ENCODE peak calls at places on chromosome 15, in eight cellular contexts. One of them, this sample, is unnamed.

GRCh38 chr15:64274541-64274940 is 81.4 kb downstream of the CSNK1G1 start:
- DNase-seq in tibial nerve: no peak
- DNase-seq in uterus: no peak
- DNase-seq in H1: no peak
- DNase-seq in A549: no peak
- DNase-seq in GM12878: no peak
- DNase-seq in adrenal gland: no peak
- DNase-seq in ovary: no peak
- DNase-seq in this sample: no peak

GRCh38 chr15:80816049-80816653 is 37.0 kb downstream of the CEMIP start:
- DNase-seq in adrenal gland: no peak
- DNase-seq in tibial nerve: no peak
- DNase-seq in H1: no peak
- DNase-seq in GM12878: no peak
- DNase-seq in uterus: no peak
- DNase-seq in A549: no peak
- DNase-seq in ovary: no peak
- DNase-seq in this sample: no peak

GRCh38 chr15:29822685-29823459 is 604 bp upstream of the TJP1 start:
- DNase-seq in GM12878: no peak
- DNase-seq in A549: peak; percentile 65
- DNase-seq in adrenal gland: peak; percentile 72
- DNase-seq in H1: no peak
- DNase-seq in uterus: peak; percentile 69
- DNase-seq in tibial nerve: no peak
- DNase-seq in ovary: peak; percentile 65
- DNase-seq in this sample: peak; percentile 57

GRCh38 chr15:42394131-42394530 is 34.8 kb downstream of the CAPN3 start:
- DNase-seq in tibial nerve: no peak
- DNase-seq in A549: no peak
- DNase-seq in adrenal gland: no peak
- DNase-seq in ovary: no peak
- DNase-seq in uterus: no peak
- DNase-seq in H1: no peak
- DNase-seq in GM12878: no peak
- DNase-seq in this sample: no peak

GRCh38 chr15:63811942-63812341 is 21.8 kb downstream of the HERC1 start:
- DNase-seq in uterus: no peak
- DNase-seq in H1: no peak
- DNase-seq in A549: no peak
- DNase-seq in GM12878: no peak
- DNase-seq in adrenal gland: no peak
- DNase-seq in tibial nerve: no peak
- DNase-seq in ovary: no peak
- DNase-seq in this sample: no peak

GRCh38 chr15:36567445-36567844 is 12.0 kb upstream of the CDIN1 start:
- DNase-seq in GM12878: no peak
- DNase-seq in A549: no peak
- DNase-seq in adrenal gland: no peak
- DNase-seq in uterus: no peak
- DNase-seq in ovary: no peak
- DNase-seq in tibial nerve: no peak
- DNase-seq in H1: no peak
- DNase-seq in this sample: no peak

GRCh38 chr15:74631935-74632560 is 16.4 kb downstream of the CLK3 start:
- DNase-seq in GM12878: no peak
- DNase-seq in A549: peak; percentile 78
- DNase-seq in tibial nerve: peak; percentile 64
- DNase-seq in uterus: peak; percentile 59
- DNase-seq in ovary: peak; percentile 63
- DNase-seq in H1: no peak
- DNase-seq in adrenal gland: peak; percentile 56
- DNase-seq in this sample: peak; percentile 50

GRCh38 chr15:87213646-87214045 is 1042.9 kb downstream of the NTRK3 start:
- DNase-seq in adrenal gland: no peak
- DNase-seq in GM12878: no peak
- DNase-seq in ovary: no peak
- DNase-seq in uterus: no peak
- DNase-seq in tibial nerve: peak; percentile 65
- DNase-seq in H1: no peak
- DNase-seq in A549: no peak
- DNase-seq in this sample: no peak

GRCh38 chr15:98551936-98552562 is 96.3 kb upstream of the IGF1R start:
- DNase-seq in ovary: no peak
- DNase-seq in tibial nerve: no peak
- DNase-seq in A549: no peak
- DNase-seq in GM12878: no peak
- DNase-seq in uterus: no peak
- DNase-seq in H1: no peak
- DNase-seq in adrenal gland: no peak
- DNase-seq in this sample: no peak

GRCh38 chr15:64742385-64742784 is 33.0 kb downstream of the RBPMS2 start:
- DNase-seq in adrenal gland: no peak
- DNase-seq in A549: no peak
- DNase-seq in uterus: no peak
- DNase-seq in H1: no peak
- DNase-seq in GM12878: no peak
- DNase-seq in ovary: no peak
- DNase-seq in tibial nerve: no peak
- DNase-seq in this sample: no peak

GRCh38 chr15:36632196-36632595 is 52.8 kb downstream of the CDIN1 start:
- DNase-seq in GM12878: no peak
- DNase-seq in adrenal gland: no peak
- DNase-seq in A549: no peak
- DNase-seq in H1: no peak
- DNase-seq in tibial nerve: no peak
- DNase-seq in uterus: no peak
- DNase-seq in ovary: no peak
- DNase-seq in this sample: no peak

GRCh38 chr15:98754283-98755022 is 106.1 kb downstream of the IGF1R start:
- DNase-seq in GM12878: no peak
- DNase-seq in tibial nerve: no peak
- DNase-seq in uterus: no peak
- DNase-seq in A549: no peak
- DNase-seq in adrenal gland: peak; percentile 30
- DNase-seq in ovary: no peak
- DNase-seq in H1: no peak
- DNase-seq in this sample: no peak

GRCh38 chr15:78640840-78641733 is at the start of gene CHRNB4:
- DNase-seq in H1: peak; percentile 62
- DNase-seq in tibial nerve: no peak
- DNase-seq in A549: peak; percentile 49
- DNase-seq in adrenal gland: peak; percentile 51
- DNase-seq in ovary: no peak
- DNase-seq in uterus: no peak
- DNase-seq in GM12878: no peak
- DNase-seq in this sample: no peak

GRCh38 chr15:66730168-66731014 is 28.4 kb downstream of the SMAD6 start:
- DNase-seq in uterus: no peak
- DNase-seq in tibial nerve: no peak
- DNase-seq in GM12878: no peak
- DNase-seq in H1: no peak
- DNase-seq in ovary: no peak
- DNase-seq in A549: no peak
- DNase-seq in adrenal gland: no peak
- DNase-seq in this sample: no peak

GRCh38 chr15:83282859-83283812 is 1.3 kb downstream of the BNC1 start:
- DNase-seq in ovary: no peak
- DNase-seq in adrenal gland: no peak
- DNase-seq in uterus: no peak
- DNase-seq in tibial nerve: no peak
- DNase-seq in H1: no peak
- DNase-seq in A549: no peak
- DNase-seq in GM12878: no peak
- DNase-seq in this sample: no peak

GRCh38 chr15:82186748-82187415 is 75.7 kb downstream of the EFL1 start:
- DNase-seq in adrenal gland: no peak
- DNase-seq in A549: no peak
- DNase-seq in GM12878: peak; percentile 35
- DNase-seq in tibial nerve: no peak
- DNase-seq in ovary: no peak
- DNase-seq in uterus: no peak
- DNase-seq in H1: no peak
- DNase-seq in this sample: no peak

GRCh38 chr15:63203451-63204090 is 14.2 kb downstream of the RAB8B start:
- DNase-seq in A549: no peak
- DNase-seq in tibial nerve: no peak
- DNase-seq in adrenal gland: no peak
- DNase-seq in uterus: no peak
- DNase-seq in H1: no peak
- DNase-seq in ovary: no peak
- DNase-seq in GM12878: no peak
- DNase-seq in this sample: no peak

GRCh38 chr15:53757906-53758305 is 1.6 kb downstream of the WDR72 start:
- DNase-seq in tibial nerve: no peak
- DNase-seq in uterus: no peak
- DNase-seq in A549: no peak
- DNase-seq in GM12878: no peak
- DNase-seq in adrenal gland: no peak
- DNase-seq in H1: no peak
- DNase-seq in ovary: no peak
- DNase-seq in this sample: no peak

GRCh38 chr15:86432861-86433260 is 353.2 kb downstream of the AGBL1 start:
- DNase-seq in adrenal gland: no peak
- DNase-seq in ovary: no peak
- DNase-seq in H1: no peak
- DNase-seq in A549: no peak
- DNase-seq in uterus: no peak
- DNase-seq in GM12878: no peak
- DNase-seq in tibial nerve: no peak
- DNase-seq in this sample: no peak

GRCh38 chr15:38674440-38674839 is 109.8 kb upstream of the RASGRP1 start:
- DNase-seq in tibial nerve: no peak
- DNase-seq in H1: no peak
- DNase-seq in GM12878: no peak
- DNase-seq in adrenal gland: no peak
- DNase-seq in uterus: no peak
- DNase-seq in ovary: no peak
- DNase-seq in A549: no peak
- DNase-seq in this sample: no peak
- H3K4me1 ChIP-seq in tibial nerve: no peaks in the 10 kb centered on the region
- H3K4me1 ChIP-seq in H1: no peaks in the 10 kb centered on the region
- H3K4me1 ChIP-seq in GM12878: peaks cover 51% of the 10 kb centered on the region
- H3K4me1 ChIP-seq in adrenal gland: no peaks in the 10 kb centered on the region
- H3K4me1 ChIP-seq in uterus: no peaks in the 10 kb centered on the region
- H3K4me1 ChIP-seq in ovary: no peaks in the 10 kb centered on the region
- H3K4me1 ChIP-seq in A549: no peaks in the 10 kb centered on the region
- H3K4me1 ChIP-seq in this sample: no peaks in the 10 kb centered on the region

DNA sequence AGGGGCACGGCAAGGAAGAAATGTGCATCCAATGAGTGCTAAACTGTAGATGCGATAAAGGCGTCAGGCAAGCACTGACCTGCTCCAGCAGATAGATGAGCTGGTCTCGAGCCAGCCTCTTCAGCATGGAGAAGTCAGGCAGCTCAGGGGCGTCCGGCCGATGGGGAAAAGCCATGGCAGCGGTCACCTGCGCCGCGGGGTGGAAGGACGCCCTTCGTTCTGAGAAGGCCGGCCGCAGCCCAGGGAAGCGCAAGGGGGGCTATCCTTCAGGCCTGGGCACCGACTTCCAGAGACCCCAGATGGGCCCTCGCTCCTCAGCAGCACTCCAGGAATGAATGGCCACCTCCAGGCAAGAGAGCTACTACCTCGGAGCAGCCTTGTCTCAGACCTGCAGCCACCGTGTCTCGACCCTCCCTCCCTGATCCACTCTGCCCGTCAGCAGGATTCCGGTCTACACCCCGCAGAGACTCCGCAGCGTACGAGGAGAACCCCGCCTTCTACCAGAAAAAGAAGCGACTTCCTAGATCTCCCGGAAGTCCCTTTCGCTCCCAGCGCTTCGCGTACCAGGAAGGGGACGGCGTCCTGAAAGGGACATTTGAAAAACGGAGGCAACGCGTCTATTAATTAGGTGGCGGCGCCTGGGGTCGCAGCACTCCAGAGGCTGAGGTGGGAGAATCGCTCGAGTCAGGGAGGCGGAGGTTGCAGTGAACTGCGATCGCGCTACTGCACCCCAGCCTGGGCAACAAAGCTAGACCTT is at the start of gene VPS33B:
- DNase-seq in A549: peak; percentile 86
- DNase-seq in GM12878: peak; percentile 63
- DNase-seq in ovary: peak; percentile 77
- DNase-seq in H1: peak; percentile 68
- DNase-seq in uterus: peak; percentile 79
- DNase-seq in adrenal gland: peak; percentile 86
- DNase-seq in tibial nerve: peak; percentile 84
- DNase-seq in this sample: peak; percentile 83
- TF ChIP-seq POLR2A in A549: peak; percentile 84
- TF ChIP-seq POLR2A in GM12878: peak; percentile 80
- TF ChIP-seq POLR2A in ovary: peak; percentile 43
- TF ChIP-seq POLR2A in H1: no peak
- TF ChIP-seq POLR2A in uterus: no peak
- TF ChIP-seq POLR2A in adrenal gland: no peak
- TF ChIP-seq POLR2A in tibial nerve: peak; percentile 15
- TF ChIP-seq POLR2A in this sample: no peak

DNA sequence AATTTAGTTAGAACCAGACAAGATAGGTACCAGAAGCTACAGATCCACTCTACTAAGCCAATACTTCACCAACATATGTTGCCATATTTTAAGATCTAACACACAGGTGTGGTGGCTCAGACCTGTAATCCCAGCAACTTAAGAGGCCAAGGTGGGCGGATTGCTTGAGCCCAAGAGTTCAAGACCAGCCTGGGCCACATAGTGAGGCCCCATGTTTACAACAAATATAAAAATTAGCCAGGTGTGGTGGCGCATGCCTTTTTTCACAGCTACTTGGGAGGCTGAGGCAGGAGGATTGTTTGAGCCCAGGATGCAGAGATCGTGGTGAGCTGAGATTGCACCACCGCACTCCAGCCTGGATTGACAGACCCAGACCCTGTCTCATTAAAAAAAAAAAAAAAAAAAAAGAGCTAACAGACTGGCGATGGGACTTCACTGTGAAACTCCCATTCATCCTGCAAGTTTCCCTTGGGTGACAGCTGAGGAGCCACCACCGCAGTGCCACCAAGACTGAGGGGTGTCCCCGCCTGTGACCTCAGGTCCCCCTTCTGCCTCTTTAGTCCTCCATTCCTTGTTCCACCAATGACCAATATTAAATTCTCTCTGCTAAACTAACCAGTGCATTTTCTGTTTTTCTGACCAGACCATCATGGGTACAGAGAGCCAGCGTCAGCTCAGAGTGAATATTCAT is 163.3 kb downstream of the OR4M2 start:
- DNase-seq in GM12878: no peak
- DNase-seq in ovary: no peak
- DNase-seq in adrenal gland: no peak
- DNase-seq in tibial nerve: no peak
- DNase-seq in uterus: no peak
- DNase-seq in A549: no peak
- DNase-seq in H1: no peak
- DNase-seq in this sample: no peak
- H3K9me3 ChIP-seq in GM12878: no peaks in the 10 kb centered on the region
- H3K9me3 ChIP-seq in ovary: no peaks in the 10 kb centered on the region
- H3K9me3 ChIP-seq in adrenal gland: no peaks in the 10 kb centered on the region
- H3K9me3 ChIP-seq in tibial nerve: no peaks in the 10 kb centered on the region
- H3K9me3 ChIP-seq in uterus: no peaks in the 10 kb centered on the region
- H3K9me3 ChIP-seq in A549: peaks cover 27% of the 10 kb centered on the region
- H3K9me3 ChIP-seq in H1: peaks cover 17% of the 10 kb centered on the region
- H3K9me3 ChIP-seq in this sample: no peaks in the 10 kb centered on the region

DNA sequence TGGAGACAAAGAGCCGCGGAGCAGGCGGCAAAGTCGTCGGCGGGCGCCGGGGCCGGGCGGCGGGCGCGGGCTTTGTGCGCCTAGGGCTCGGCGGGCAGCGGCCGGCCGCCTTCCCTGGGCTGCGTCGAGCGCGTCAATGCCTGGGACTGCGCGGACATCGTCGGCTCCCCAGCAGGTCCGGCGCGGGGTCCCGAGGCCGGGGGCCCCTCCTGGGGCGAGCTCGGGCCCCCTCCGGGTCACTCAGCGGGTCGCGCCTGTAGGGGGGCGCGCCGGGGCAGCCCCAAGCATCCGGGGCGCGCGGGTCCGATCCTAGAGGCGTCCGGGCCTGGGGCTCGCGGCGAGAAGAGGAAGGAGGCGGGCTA is 761 bp downstream of the TLE3 start:
- DNase-seq in tibial nerve: no peak
- DNase-seq in GM12878: no peak
- DNase-seq in H1: no peak
- DNase-seq in adrenal gland: no peak
- DNase-seq in ovary: no peak
- DNase-seq in A549: peak; percentile 40
- DNase-seq in uterus: no peak
- DNase-seq in this sample: no peak
- H3K4me1 ChIP-seq in tibial nerve: peaks cover 71% of the 10 kb centered on the region
- H3K4me1 ChIP-seq in GM12878: peaks cover 29% of the 10 kb centered on the region
- H3K4me1 ChIP-seq in H1: peaks cover 23% of the 10 kb centered on the region
- H3K4me1 ChIP-seq in adrenal gland: peaks cover 37% of the 10 kb centered on the region
- H3K4me1 ChIP-seq in ovary: peaks cover 33% of the 10 kb centered on the region
- H3K4me1 ChIP-seq in A549: peaks cover 43% of the 10 kb centered on the region
- H3K4me1 ChIP-seq in uterus: no peaks in the 10 kb centered on the region
- H3K4me1 ChIP-seq in this sample: peaks cover 8% of the 10 kb centered on the region

This sample was measured in prostate gland.